ENCODE peak calls at places on chromosomes 11 and 22, in ten cellular contexts. Q is transverse colon, B is left lung, J is nephron progenitor cell, D is mucosa of descending colon, E is cardiac fibroblast, S is GM12865, H is fibroblast of the aortic adventitia, A is HL-60, R is WTC11. T is an unnamed sample.

GRCh38 chr11:31106963-31107576 is 262.5 kb downstream of the DCDC1 start:
- DNase-seq in B (no peak), H (peak; percentile 11), D (peak; percentile 66), J (peak; percentile 81), A (peak; percentile 11), S (peak; percentile 70), R (peak; percentile 77), E (peak; percentile 46), Q (peak; percentile 38), T (peak; percentile 79)

GRCh38 chr11:95337175-95337957 is 106.4 kb upstream of the SESN3 start:
- DNase-seq in D (peak; percentile 51), A (no peak), Q (peak; percentile 43), B (peak; percentile 59), S (peak; percentile 86), H (peak; percentile 80), J (peak; percentile 22), E (peak; percentile 81), R (peak; percentile 51), T (peak; percentile 72)

GRCh38 chr11:94112182-94112960 is 16.3 kb upstream of the PANX1 start:
- DNase-seq in R (no peak), Q (no peak), J (no peak), S (no peak), B (no peak), D (no peak), A (no peak), E (peak; percentile 30), H (peak; percentile 56), T (no peak)

GRCh38 chr11:97814325-97814959 is 1206.3 kb upstream of the CNTN5 start:
- DNase-seq in E (peak; percentile 34), A (no peak), J (no peak), B (no peak), Q (no peak), H (peak; percentile 39), R (no peak), S (no peak), D (no peak), T (no peak)

GRCh38 chr11:57460756-57461749 is 725 bp downstream of the RTN4RL2 start:
- DNase-seq in B (no peak), Q (no peak), D (no peak), H (no peak), A (no peak), E (no peak), R (peak; percentile 62), S (no peak), J (peak; percentile 44), T (peak; percentile 33)

GRCh38 chr11:116844722-116845121 is 7.3 kb upstream of the APOA1 start:
- DNase-seq in H (no peak), Q (no peak), E (no peak), J (no peak), B (no peak), S (no peak), A (no peak), D (no peak), R (no peak), T (no peak)

GRCh38 chr11:61718613-61719302 is 33.7 kb upstream of the MYRF start:
- DNase-seq in H (peak; percentile 55), B (no peak), Q (no peak), A (no peak), E (peak; percentile 61), J (peak; percentile 74), R (peak; percentile 73), D (peak; percentile 32), S (no peak), T (peak; percentile 80)

GRCh38 chr22:43236401-43237166 is 49.6 kb upstream of the TTLL12 start:
- DNase-seq in E (peak; percentile 23), R (no peak), Q (no peak), S (no peak), H (no peak), J (no peak), D (no peak), B (peak; percentile 73), A (no peak), T (no peak)

GRCh38 chr11:105177658-105178057 is 38.1 kb upstream of the CARD18 start:
- DNase-seq in E (peak; percentile 88), J (no peak), B (no peak), Q (no peak), R (no peak), A (no peak), D (no peak), S (no peak), H (peak; percentile 89), T (no peak)

DNA sequence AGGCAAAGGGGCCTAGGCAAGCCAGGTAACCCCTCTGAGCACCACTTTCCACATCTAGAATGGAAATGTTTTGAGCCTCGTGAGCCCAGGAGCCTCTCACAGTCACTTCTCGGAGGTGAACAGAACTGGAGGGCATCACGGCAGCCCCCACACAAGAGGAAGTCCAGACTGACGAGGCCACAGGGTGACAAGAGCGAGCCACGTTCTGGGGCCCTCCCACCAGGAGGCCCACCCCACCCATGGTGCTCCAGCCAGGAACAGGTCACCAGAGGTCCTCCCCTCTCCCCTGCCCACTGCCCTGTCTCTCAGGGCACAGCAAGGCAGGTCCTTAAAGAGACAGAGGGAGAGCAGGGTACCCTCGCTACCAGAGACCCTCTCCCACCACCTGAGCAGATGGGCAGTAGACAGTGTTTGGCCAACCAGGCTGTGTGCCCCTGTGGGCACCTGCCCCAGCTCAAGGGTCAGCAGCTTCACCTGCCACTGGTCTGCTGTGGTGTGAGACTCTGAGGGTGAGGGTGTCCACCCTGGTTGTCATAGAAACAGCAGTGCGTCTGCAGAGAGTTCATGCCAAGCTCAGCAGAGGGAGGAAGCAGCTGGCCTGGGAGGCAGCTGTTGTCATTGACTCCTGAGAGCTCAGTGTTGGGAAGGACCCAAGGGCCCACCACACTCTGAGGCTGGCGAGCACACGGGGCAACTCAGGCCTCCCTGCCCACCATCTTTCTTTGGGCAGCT is 31.4 kb downstream of the RSPH14 start:
- DNase-seq in B (no peak), D (no peak), H (no peak), R (no peak), J (no peak), Q (no peak), S (no peak), E (no peak), A (no peak), T (no peak)
- TF ChIP-seq CTCF in B (no peak), D (no peak), H (no peak), R (no peak), J (no peak), Q (no peak), S (no peak), E (no peak), A (no peak), T (no peak)

GRCh38 chr22:19232620-19233019 is 54.1 kb upstream of the SLC25A1 start:
- DNase-seq in B (no peak), R (no peak), J (no peak), H (no peak), E (peak; percentile 39), D (no peak), S (no peak), A (no peak), Q (no peak), T (no peak)

GRCh38 chr22:19234126-19234896 is 55.8 kb upstream of the SLC25A1 start:
- DNase-seq in A (no peak), J (no peak), B (no peak), E (no peak), Q (no peak), H (no peak), S (no peak), D (no peak), R (no peak), T (no peak)

GRCh38 chr22:19233189-19233661 is 54.7 kb upstream of the SLC25A1 start:
- DNase-seq in A (no peak), Q (no peak), S (no peak), E (no peak), D (no peak), H (no peak), B (no peak), J (no peak), R (no peak), T (no peak)

GRCh38 chr22:19229600-19229999 is 51.1 kb upstream of the SLC25A1 start:
- DNase-seq in B (no peak), Q (no peak), H (no peak), S (no peak), A (no peak), J (no peak), R (no peak), D (no peak), E (no peak), T (no peak)

GRCh38 chr22:19231986-19232385 is 53.5 kb upstream of the SLC25A1 start:
- DNase-seq in E (no peak), D (no peak), J (no peak), A (no peak), H (no peak), Q (no peak), B (no peak), S (no peak), R (no peak), T (no peak)
- TF ChIP-seq CTCF in E (no peak), D (no peak), J (no peak), A (no peak), H (no peak), Q (no peak), B (no peak), S (no peak), R (no peak), T (no peak)

DNA sequence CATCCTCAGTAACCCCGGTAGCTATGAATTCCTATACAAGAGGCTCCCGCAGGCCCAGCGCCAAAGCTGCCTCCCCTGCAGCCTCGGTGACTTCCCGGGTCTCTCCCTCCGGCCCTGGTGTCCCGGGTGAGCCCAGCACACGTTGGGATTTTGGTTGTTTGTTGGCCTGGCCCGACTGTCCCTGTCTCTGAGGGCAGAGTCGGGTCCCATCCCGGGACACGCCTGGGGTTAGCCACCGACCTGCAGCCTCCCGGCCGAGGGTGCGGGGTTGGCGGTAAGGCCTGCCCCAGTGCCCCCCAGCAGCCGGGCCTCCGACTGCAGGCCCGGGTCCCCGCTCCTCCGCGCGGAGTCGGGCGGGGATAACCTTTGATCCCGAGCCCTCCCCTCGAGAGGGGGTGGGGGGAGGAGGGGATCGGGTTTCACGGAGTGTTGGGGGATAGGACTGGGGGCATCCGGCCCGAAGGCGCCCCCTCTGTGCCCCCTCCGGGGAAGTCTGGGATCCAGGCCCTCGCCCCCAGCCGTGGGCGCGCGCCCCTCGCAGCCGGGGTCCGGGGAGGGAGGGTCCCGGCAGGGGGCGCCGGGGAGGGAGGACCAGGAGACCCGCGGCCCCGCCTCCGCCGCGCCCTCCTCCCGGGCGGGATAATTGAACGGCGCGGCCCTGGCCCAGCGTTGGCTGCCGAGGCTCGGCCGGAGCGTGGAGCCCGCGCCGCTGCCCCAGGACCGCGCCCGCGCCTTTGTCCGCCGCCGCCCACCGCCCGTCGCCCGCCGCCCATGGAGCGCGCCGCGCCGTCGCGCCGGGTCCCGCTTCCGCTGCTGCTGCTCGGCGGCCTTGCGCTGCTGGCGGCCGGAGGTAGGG is at the start of gene FBLN1:
- DNase-seq in B (no peak), R (peak; percentile 74), D (peak; percentile 35), A (no peak), J (peak; percentile 87), S (no peak), E (peak; percentile 46), Q (no peak), H (no peak), T (peak; percentile 85)
- TF ChIP-seq CTCF in B (no peak), R (no peak), D (no peak), A (no peak), J (peak; percentile 9), S (no peak), E (no peak), Q (no peak), H (peak; percentile 13), T (peak; percentile 64)

DNA sequence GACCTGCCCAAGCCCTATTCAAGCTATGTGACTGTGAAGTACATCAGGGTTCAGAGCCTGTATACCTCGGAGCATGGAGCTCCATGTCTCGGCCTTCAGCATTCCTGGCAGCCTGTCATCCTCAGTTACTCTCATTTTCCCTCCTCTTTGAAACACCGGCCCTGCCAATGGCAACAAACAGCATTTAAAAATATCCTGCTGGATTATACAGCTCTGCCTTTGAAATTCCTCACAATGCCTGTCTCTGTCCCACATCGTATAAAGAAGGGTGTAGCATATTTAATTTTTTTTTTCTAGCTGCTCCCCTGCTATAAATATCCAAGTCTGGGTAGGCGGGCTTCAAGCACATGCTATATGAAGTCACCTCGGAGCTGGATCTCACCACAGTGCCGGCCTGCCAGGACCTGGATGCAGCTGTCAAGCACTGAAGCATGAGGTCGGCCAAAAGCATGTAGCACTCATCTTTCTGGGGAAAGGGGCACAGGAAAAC is 11.8 kb downstream of the ABTB2 start:
- DNase-seq in S (no peak), E (peak; percentile 56), B (no peak), R (no peak), D (no peak), Q (no peak), H (peak; percentile 89), J (no peak), A (no peak), T (peak; percentile 27)
- TF ChIP-seq CTCF in S (no peak), E (no peak), B (no peak), R (no peak), D (no peak), Q (no peak), H (no peak), J (no peak), A (no peak), T (no peak)